ENCODE peak calls at places on chromosomes 5 and 9, in nine cellular contexts. One of them, this sample, is unnamed.

GRCh38 chr9:88458716-88459115 is 70.5 kb downstream of the SPIN1 start:
- ATAC-seq in stimulated activated naive CD8-positive, alpha-beta T cell treated with anti-CD3 and anti-CD28 coated beads, Interleukin-15, Interleukin-2, amounts not matched to agents 100 U/mL and 50 U/mL, for 24 hours: no peak
- ATAC-seq in HepG2: no peak
- ATAC-seq in left lung: peak
- ATAC-seq in A549: no peak
- ATAC-seq in CD8-positive, alpha-beta T cell: no peak
- ATAC-seq in upper lobe of right lung: no peak
- ATAC-seq in heart left ventricle: no peak
- ATAC-seq in WTC11: no peak
- ATAC-seq in this sample: no peak

GRCh38 chr5:158435161-158435616 is 576.2 kb upstream of the CLINT1 start:
- ATAC-seq in stimulated activated naive CD8-positive, alpha-beta T cell treated with anti-CD3 and anti-CD28 coated beads, Interleukin-15, Interleukin-2, amounts not matched to agents 100 U/mL and 50 U/mL, for 24 hours: peak
- ATAC-seq in HepG2: peak
- ATAC-seq in left lung: no peak
- ATAC-seq in A549: no peak
- ATAC-seq in CD8-positive, alpha-beta T cell: peak
- ATAC-seq in upper lobe of right lung: no peak
- ATAC-seq in heart left ventricle: no peak
- ATAC-seq in WTC11: no peak
- ATAC-seq in this sample: no peak

GRCh38 chr5:41465493-41466171 is 44.8 kb downstream of the PLCXD3 start:
- ATAC-seq in stimulated activated naive CD8-positive, alpha-beta T cell treated with anti-CD3 and anti-CD28 coated beads, Interleukin-15, Interleukin-2, amounts not matched to agents 100 U/mL and 50 U/mL, for 24 hours: no peak
- ATAC-seq in HepG2: no peak
- ATAC-seq in left lung: no peak
- ATAC-seq in A549: no peak
- ATAC-seq in CD8-positive, alpha-beta T cell: no peak
- ATAC-seq in upper lobe of right lung: no peak
- ATAC-seq in heart left ventricle: no peak
- ATAC-seq in WTC11: no peak
- ATAC-seq in this sample: no peak

GRCh38 chr9:91729558-91729842 is 220.5 kb downstream of the ROR2 start:
- ATAC-seq in stimulated activated naive CD8-positive, alpha-beta T cell treated with anti-CD3 and anti-CD28 coated beads, Interleukin-15, Interleukin-2, amounts not matched to agents 100 U/mL and 50 U/mL, for 24 hours: no peak
- ATAC-seq in HepG2: no peak
- ATAC-seq in left lung: no peak
- ATAC-seq in A549: no peak
- ATAC-seq in CD8-positive, alpha-beta T cell: no peak
- ATAC-seq in upper lobe of right lung: no peak
- ATAC-seq in heart left ventricle: peak
- ATAC-seq in WTC11: no peak
- ATAC-seq in this sample: no peak

GRCh38 chr9:125683486-125683885 is 23.5 kb downstream of the MAPKAP1 start:
- ATAC-seq in stimulated activated naive CD8-positive, alpha-beta T cell treated with anti-CD3 and anti-CD28 coated beads, Interleukin-15, Interleukin-2, amounts not matched to agents 100 U/mL and 50 U/mL, for 24 hours: peak
- ATAC-seq in HepG2: no peak
- ATAC-seq in left lung: no peak
- ATAC-seq in A549: no peak
- ATAC-seq in CD8-positive, alpha-beta T cell: no peak
- ATAC-seq in upper lobe of right lung: no peak
- ATAC-seq in heart left ventricle: no peak
- ATAC-seq in WTC11: no peak
- ATAC-seq in this sample: no peak

GRCh38 chr5:74446673-74447337 is 193.7 kb downstream of the ENC1 start:
- ATAC-seq in stimulated activated naive CD8-positive, alpha-beta T cell treated with anti-CD3 and anti-CD28 coated beads, Interleukin-15, Interleukin-2, amounts not matched to agents 100 U/mL and 50 U/mL, for 24 hours: no peak
- ATAC-seq in HepG2: no peak
- ATAC-seq in left lung: peak
- ATAC-seq in A549: no peak
- ATAC-seq in CD8-positive, alpha-beta T cell: no peak
- ATAC-seq in upper lobe of right lung: peak
- ATAC-seq in heart left ventricle: peak
- ATAC-seq in WTC11: no peak
- ATAC-seq in this sample: no peak

GRCh38 chr5:150611026-150611425 is 29.4 kb upstream of the SYNPO start:
- ATAC-seq in stimulated activated naive CD8-positive, alpha-beta T cell treated with anti-CD3 and anti-CD28 coated beads, Interleukin-15, Interleukin-2, amounts not matched to agents 100 U/mL and 50 U/mL, for 24 hours: no peak
- ATAC-seq in HepG2: no peak
- ATAC-seq in left lung: no peak
- ATAC-seq in A549: no peak
- ATAC-seq in CD8-positive, alpha-beta T cell: no peak
- ATAC-seq in upper lobe of right lung: no peak
- ATAC-seq in heart left ventricle: peak
- ATAC-seq in WTC11: no peak
- ATAC-seq in this sample: no peak

GRCh38 chr5:127060470-127060985 is 12.8 kb downstream of the C5orf63 start:
- ATAC-seq in stimulated activated naive CD8-positive, alpha-beta T cell treated with anti-CD3 and anti-CD28 coated beads, Interleukin-15, Interleukin-2, amounts not matched to agents 100 U/mL and 50 U/mL, for 24 hours: no peak
- ATAC-seq in HepG2: no peak
- ATAC-seq in left lung: no peak
- ATAC-seq in A549: no peak
- ATAC-seq in CD8-positive, alpha-beta T cell: no peak
- ATAC-seq in upper lobe of right lung: no peak
- ATAC-seq in heart left ventricle: no peak
- ATAC-seq in WTC11: no peak
- ATAC-seq in this sample: no peak

GRCh38 chr9:7165350-7165937 is 407.7 kb downstream of the KDM4C start:
- ATAC-seq in stimulated activated naive CD8-positive, alpha-beta T cell treated with anti-CD3 and anti-CD28 coated beads, Interleukin-15, Interleukin-2, amounts not matched to agents 100 U/mL and 50 U/mL, for 24 hours: no peak
- ATAC-seq in HepG2: no peak
- ATAC-seq in left lung: no peak
- ATAC-seq in A549: no peak
- ATAC-seq in CD8-positive, alpha-beta T cell: no peak
- ATAC-seq in upper lobe of right lung: no peak
- ATAC-seq in heart left ventricle: no peak
- ATAC-seq in WTC11: no peak
- ATAC-seq in this sample: no peak

GRCh38 chr5:149320791-149321330 is 24.4 kb upstream of the GRPEL2 start:
- ATAC-seq in stimulated activated naive CD8-positive, alpha-beta T cell treated with anti-CD3 and anti-CD28 coated beads, Interleukin-15, Interleukin-2, amounts not matched to agents 100 U/mL and 50 U/mL, for 24 hours: no peak
- ATAC-seq in HepG2: peak
- ATAC-seq in left lung: peak
- ATAC-seq in A549: peak
- ATAC-seq in CD8-positive, alpha-beta T cell: no peak
- ATAC-seq in upper lobe of right lung: peak
- ATAC-seq in heart left ventricle: peak
- ATAC-seq in WTC11: peak
- ATAC-seq in this sample: peak

GRCh38 chr5:56513141-56513540 is 280.0 kb upstream of the ANKRD55 start:
- ATAC-seq in stimulated activated naive CD8-positive, alpha-beta T cell treated with anti-CD3 and anti-CD28 coated beads, Interleukin-15, Interleukin-2, amounts not matched to agents 100 U/mL and 50 U/mL, for 24 hours: no peak
- ATAC-seq in HepG2: no peak
- ATAC-seq in left lung: no peak
- ATAC-seq in A549: no peak
- ATAC-seq in CD8-positive, alpha-beta T cell: no peak
- ATAC-seq in upper lobe of right lung: no peak
- ATAC-seq in heart left ventricle: no peak
- ATAC-seq in WTC11: no peak
- ATAC-seq in this sample: no peak

GRCh38 chr9:126611592-126612328 is 2.0 kb upstream of the LMX1B start:
- ATAC-seq in stimulated activated naive CD8-positive, alpha-beta T cell treated with anti-CD3 and anti-CD28 coated beads, Interleukin-15, Interleukin-2, amounts not matched to agents 100 U/mL and 50 U/mL, for 24 hours: peak
- ATAC-seq in HepG2: peak
- ATAC-seq in left lung: peak
- ATAC-seq in A549: peak
- ATAC-seq in CD8-positive, alpha-beta T cell: peak
- ATAC-seq in upper lobe of right lung: peak
- ATAC-seq in heart left ventricle: peak
- ATAC-seq in WTC11: peak
- ATAC-seq in this sample: peak

GRCh38 chr5:120936652-120937051 is 472.6 kb downstream of the PRR16 start:
- ATAC-seq in stimulated activated naive CD8-positive, alpha-beta T cell treated with anti-CD3 and anti-CD28 coated beads, Interleukin-15, Interleukin-2, amounts not matched to agents 100 U/mL and 50 U/mL, for 24 hours: no peak
- ATAC-seq in HepG2: no peak
- ATAC-seq in left lung: no peak
- ATAC-seq in A549: no peak
- ATAC-seq in CD8-positive, alpha-beta T cell: no peak
- ATAC-seq in upper lobe of right lung: peak
- ATAC-seq in heart left ventricle: no peak
- ATAC-seq in WTC11: no peak
- ATAC-seq in this sample: no peak

GRCh38 chr9:129624168-129624759 is 1.7 kb upstream of the NTMT1 start:
- ATAC-seq in stimulated activated naive CD8-positive, alpha-beta T cell treated with anti-CD3 and anti-CD28 coated beads, Interleukin-15, Interleukin-2, amounts not matched to agents 100 U/mL and 50 U/mL, for 24 hours: no peak
- ATAC-seq in HepG2: peak
- ATAC-seq in left lung: peak
- ATAC-seq in A549: no peak
- ATAC-seq in CD8-positive, alpha-beta T cell: no peak
- ATAC-seq in upper lobe of right lung: no peak
- ATAC-seq in heart left ventricle: no peak
- ATAC-seq in WTC11: peak
- ATAC-seq in this sample: no peak

GRCh38 chr9:15137658-15138356 is 169.2 kb downstream of the TTC39B start:
- ATAC-seq in stimulated activated naive CD8-positive, alpha-beta T cell treated with anti-CD3 and anti-CD28 coated beads, Interleukin-15, Interleukin-2, amounts not matched to agents 100 U/mL and 50 U/mL, for 24 hours: no peak
- ATAC-seq in HepG2: no peak
- ATAC-seq in left lung: no peak
- ATAC-seq in A549: no peak
- ATAC-seq in CD8-positive, alpha-beta T cell: no peak
- ATAC-seq in upper lobe of right lung: no peak
- ATAC-seq in heart left ventricle: no peak
- ATAC-seq in WTC11: peak
- ATAC-seq in this sample: no peak

GRCh38 chr5:168047669-168048111 is 243.8 kb upstream of the WWC1 start:
- ATAC-seq in stimulated activated naive CD8-positive, alpha-beta T cell treated with anti-CD3 and anti-CD28 coated beads, Interleukin-15, Interleukin-2, amounts not matched to agents 100 U/mL and 50 U/mL, for 24 hours: peak
- ATAC-seq in HepG2: peak
- ATAC-seq in left lung: peak
- ATAC-seq in A549: peak
- ATAC-seq in CD8-positive, alpha-beta T cell: no peak
- ATAC-seq in upper lobe of right lung: peak
- ATAC-seq in heart left ventricle: peak
- ATAC-seq in WTC11: peak
- ATAC-seq in this sample: peak

GRCh38 chr5:6704361-6704851 is 8.8 kb upstream of the TENT4A start:
- ATAC-seq in stimulated activated naive CD8-positive, alpha-beta T cell treated with anti-CD3 and anti-CD28 coated beads, Interleukin-15, Interleukin-2, amounts not matched to agents 100 U/mL and 50 U/mL, for 24 hours: no peak
- ATAC-seq in HepG2: no peak
- ATAC-seq in left lung: peak
- ATAC-seq in A549: no peak
- ATAC-seq in CD8-positive, alpha-beta T cell: no peak
- ATAC-seq in upper lobe of right lung: peak
- ATAC-seq in heart left ventricle: peak
- ATAC-seq in WTC11: no peak
- ATAC-seq in this sample: peak

GRCh38 chr5:53335115-53335514 is 145.3 kb upstream of the FST start:
- ATAC-seq in stimulated activated naive CD8-positive, alpha-beta T cell treated with anti-CD3 and anti-CD28 coated beads, Interleukin-15, Interleukin-2, amounts not matched to agents 100 U/mL and 50 U/mL, for 24 hours: no peak
- ATAC-seq in HepG2: peak
- ATAC-seq in left lung: peak
- ATAC-seq in A549: no peak
- ATAC-seq in CD8-positive, alpha-beta T cell: no peak
- ATAC-seq in upper lobe of right lung: no peak
- ATAC-seq in heart left ventricle: no peak
- ATAC-seq in WTC11: peak
- ATAC-seq in this sample: no peak

GRCh38 chr5:11377896-11378295 is 526.4 kb downstream of the CTNND2 start:
- ATAC-seq in stimulated activated naive CD8-positive, alpha-beta T cell treated with anti-CD3 and anti-CD28 coated beads, Interleukin-15, Interleukin-2, amounts not matched to agents 100 U/mL and 50 U/mL, for 24 hours: no peak
- ATAC-seq in HepG2: no peak
- ATAC-seq in left lung: no peak
- ATAC-seq in A549: no peak
- ATAC-seq in CD8-positive, alpha-beta T cell: no peak
- ATAC-seq in upper lobe of right lung: no peak
- ATAC-seq in heart left ventricle: no peak
- ATAC-seq in WTC11: no peak
- ATAC-seq in this sample: no peak

GRCh38 chr5:139383993-139384590 is 995 bp upstream of the SLC23A1 start:
- ATAC-seq in stimulated activated naive CD8-positive, alpha-beta T cell treated with anti-CD3 and anti-CD28 coated beads, Interleukin-15, Interleukin-2, amounts not matched to agents 100 U/mL and 50 U/mL, for 24 hours: no peak
- ATAC-seq in HepG2: peak
- ATAC-seq in left lung: no peak
- ATAC-seq in A549: no peak
- ATAC-seq in CD8-positive, alpha-beta T cell: no peak
- ATAC-seq in upper lobe of right lung: no peak
- ATAC-seq in heart left ventricle: no peak
- ATAC-seq in WTC11: no peak
- ATAC-seq in this sample: peak

GRCh38 chr5:154824070-154824469 is 26.3 kb downstream of the FAXDC2 start:
- ATAC-seq in stimulated activated naive CD8-positive, alpha-beta T cell treated with anti-CD3 and anti-CD28 coated beads, Interleukin-15, Interleukin-2, amounts not matched to agents 100 U/mL and 50 U/mL, for 24 hours: no peak
- ATAC-seq in HepG2: peak
- ATAC-seq in left lung: no peak
- ATAC-seq in A549: no peak
- ATAC-seq in CD8-positive, alpha-beta T cell: no peak
- ATAC-seq in upper lobe of right lung: no peak
- ATAC-seq in heart left ventricle: no peak
- ATAC-seq in WTC11: no peak
- ATAC-seq in this sample: no peak

GRCh38 chr5:142289708-142290573 is 34.9 kb downstream of the SPRY4 start:
- ATAC-seq in stimulated activated naive CD8-positive, alpha-beta T cell treated with anti-CD3 and anti-CD28 coated beads, Interleukin-15, Interleukin-2, amounts not matched to agents 100 U/mL and 50 U/mL, for 24 hours: no peak
- ATAC-seq in HepG2: no peak
- ATAC-seq in left lung: no peak
- ATAC-seq in A549: no peak
- ATAC-seq in CD8-positive, alpha-beta T cell: no peak
- ATAC-seq in upper lobe of right lung: no peak
- ATAC-seq in heart left ventricle: peak
- ATAC-seq in WTC11: peak
- ATAC-seq in this sample: no peak

GRCh38 chr9:14072850-14073249 is 241.1 kb downstream of the NFIB start:
- ATAC-seq in stimulated activated naive CD8-positive, alpha-beta T cell treated with anti-CD3 and anti-CD28 coated beads, Interleukin-15, Interleukin-2, amounts not matched to agents 100 U/mL and 50 U/mL, for 24 hours: no peak
- ATAC-seq in HepG2: no peak
- ATAC-seq in left lung: no peak
- ATAC-seq in A549: no peak
- ATAC-seq in CD8-positive, alpha-beta T cell: no peak
- ATAC-seq in upper lobe of right lung: no peak
- ATAC-seq in heart left ventricle: no peak
- ATAC-seq in WTC11: no peak
- ATAC-seq in this sample: no peak

GRCh38 chr5:138790684-138791083 is 37.5 kb downstream of the CTNNA1 start:
- ATAC-seq in stimulated activated naive CD8-positive, alpha-beta T cell treated with anti-CD3 and anti-CD28 coated beads, Interleukin-15, Interleukin-2, amounts not matched to agents 100 U/mL and 50 U/mL, for 24 hours: peak
- ATAC-seq in HepG2: no peak
- ATAC-seq in left lung: no peak
- ATAC-seq in A549: no peak
- ATAC-seq in CD8-positive, alpha-beta T cell: no peak
- ATAC-seq in upper lobe of right lung: no peak
- ATAC-seq in heart left ventricle: no peak
- ATAC-seq in WTC11: no peak
- ATAC-seq in this sample: no peak

GRCh38 chr9:22240619-22241018 is 206.0 kb upstream of the DMRTA1 start:
- ATAC-seq in stimulated activated naive CD8-positive, alpha-beta T cell treated with anti-CD3 and anti-CD28 coated beads, Interleukin-15, Interleukin-2, amounts not matched to agents 100 U/mL and 50 U/mL, for 24 hours: peak
- ATAC-seq in HepG2: no peak
- ATAC-seq in left lung: peak
- ATAC-seq in A549: no peak
- ATAC-seq in CD8-positive, alpha-beta T cell: peak
- ATAC-seq in upper lobe of right lung: no peak
- ATAC-seq in heart left ventricle: no peak
- ATAC-seq in WTC11: no peak
- ATAC-seq in this sample: peak

GRCh38 chr5:103541567-103541966 is 21.0 kb downstream of the NUDT12 start:
- ATAC-seq in stimulated activated naive CD8-positive, alpha-beta T cell treated with anti-CD3 and anti-CD28 coated beads, Interleukin-15, Interleukin-2, amounts not matched to agents 100 U/mL and 50 U/mL, for 24 hours: no peak
- ATAC-seq in HepG2: no peak
- ATAC-seq in left lung: no peak
- ATAC-seq in A549: no peak
- ATAC-seq in CD8-positive, alpha-beta T cell: no peak
- ATAC-seq in upper lobe of right lung: no peak
- ATAC-seq in heart left ventricle: no peak
- ATAC-seq in WTC11: no peak
- ATAC-seq in this sample: no peak

GRCh38 chr5:5100635-5101034 is 39.5 kb upstream of the ADAMTS16 start:
- ATAC-seq in stimulated activated naive CD8-positive, alpha-beta T cell treated with anti-CD3 and anti-CD28 coated beads, Interleukin-15, Interleukin-2, amounts not matched to agents 100 U/mL and 50 U/mL, for 24 hours: no peak
- ATAC-seq in HepG2: no peak
- ATAC-seq in left lung: no peak
- ATAC-seq in A549: no peak
- ATAC-seq in CD8-positive, alpha-beta T cell: no peak
- ATAC-seq in upper lobe of right lung: no peak
- ATAC-seq in heart left ventricle: no peak
- ATAC-seq in WTC11: no peak
- ATAC-seq in this sample: no peak

GRCh38 chr9:4904322-4905134 is 80.5 kb upstream of the JAK2 start:
- ATAC-seq in stimulated activated naive CD8-positive, alpha-beta T cell treated with anti-CD3 and anti-CD28 coated beads, Interleukin-15, Interleukin-2, amounts not matched to agents 100 U/mL and 50 U/mL, for 24 hours: no peak
- ATAC-seq in HepG2: no peak
- ATAC-seq in left lung: peak
- ATAC-seq in A549: peak
- ATAC-seq in CD8-positive, alpha-beta T cell: no peak
- ATAC-seq in upper lobe of right lung: no peak
- ATAC-seq in heart left ventricle: no peak
- ATAC-seq in WTC11: no peak
- ATAC-seq in this sample: no peak

GRCh38 chr5:143113461-143113860 is 290.0 kb downstream of the NR3C1 start:
- ATAC-seq in stimulated activated naive CD8-positive, alpha-beta T cell treated with anti-CD3 and anti-CD28 coated beads, Interleukin-15, Interleukin-2, amounts not matched to agents 100 U/mL and 50 U/mL, for 24 hours: no peak
- ATAC-seq in HepG2: no peak
- ATAC-seq in left lung: no peak
- ATAC-seq in A549: no peak
- ATAC-seq in CD8-positive, alpha-beta T cell: no peak
- ATAC-seq in upper lobe of right lung: no peak
- ATAC-seq in heart left ventricle: no peak
- ATAC-seq in WTC11: no peak
- ATAC-seq in this sample: no peak

GRCh38 chr9:75039804-75040203 is 11.7 kb upstream of the CARNMT1 start:
- ATAC-seq in stimulated activated naive CD8-positive, alpha-beta T cell treated with anti-CD3 and anti-CD28 coated beads, Interleukin-15, Interleukin-2, amounts not matched to agents 100 U/mL and 50 U/mL, for 24 hours: peak
- ATAC-seq in HepG2: no peak
- ATAC-seq in left lung: no peak
- ATAC-seq in A549: no peak
- ATAC-seq in CD8-positive, alpha-beta T cell: no peak
- ATAC-seq in upper lobe of right lung: no peak
- ATAC-seq in heart left ventricle: no peak
- ATAC-seq in WTC11: no peak
- ATAC-seq in this sample: no peak

This sample was measured in esophagus mucosa.